ENCODE peak calls at places on chromosome 7, in ten cellular contexts. X is HCT116, Y is PC-3, D is aorta, H is OCI-LY7, U is ovary, V is RWPE1, A is thoracic aorta, T is brain microvascular endothelial cell, C is right lobe of liver. J is an unnamed sample.

GRCh38 chr7:108973075-108973474 is 403.4 kb downstream of the DNAJB9 start:
- DNase-seq in X (peak; percentile 28), Y (no peak), D (no peak), H (no peak), U (no peak), V (no peak), A (no peak), T (no peak), C (no peak), J (no peak)

GRCh38 chr7:70614237-70614984 is 517.5 kb upstream of the GALNT17 start:
- DNase-seq in X (no peak), Y (no peak), D (peak; percentile 94), H (peak; percentile 22), U (peak; percentile 45), V (no peak), A (peak; percentile 46), T (no peak), C (peak; percentile 89), J (no peak)

GRCh38 chr7:128842674-128843641 is 12.8 kb downstream of the FLNC start:
- DNase-seq in X (no peak), Y (no peak), D (peak; percentile 68), H (no peak), U (no peak), V (no peak), A (no peak), T (no peak), C (peak; percentile 43), J (peak; percentile 38)

GRCh38 chr7:100091411-100092181 is 2.8 kb downstream of the COPS6 start:
- DNase-seq in X (no peak), Y (no peak), D (no peak), H (peak; percentile 36), U (no peak), V (no peak), A (no peak), T (peak; percentile 35), C (no peak), J (no peak)

GRCh38 chr7:7183061-7183832 is 903 bp downstream of the C1GALT1 start:
- DNase-seq in X (no peak), Y (peak; percentile 34), D (peak; percentile 82), H (peak; percentile 72), U (peak; percentile 46), V (peak; percentile 53), A (no peak), T (peak; percentile 18), C (peak; percentile 84), J (peak; percentile 78)

GRCh38 chr7:29987083-29987482 is 2.5 kb downstream of the SCRN1 start:
- DNase-seq in X (no peak), Y (peak; percentile 71), D (no peak), H (peak; percentile 23), U (no peak), V (no peak), A (no peak), T (no peak), C (no peak), J (no peak)

GRCh38 chr7:38211940-38212339 is 33.9 kb downstream of the STARD3NL start:
- DNase-seq in X (no peak), Y (no peak), D (no peak), H (no peak), U (no peak), V (no peak), A (no peak), T (no peak), C (no peak), J (no peak)

GRCh38 chr7:155947051-155947450 is 134.8 kb upstream of the SHH start:
- DNase-seq in X (no peak), Y (peak; percentile 85), D (no peak), H (no peak), U (no peak), V (no peak), A (no peak), T (peak; percentile 24), C (no peak), J (no peak)

GRCh38 chr7:76505168-76506080 is 4.9 kb upstream of the UPK3B start:
- DNase-seq in X (no peak), Y (no peak), D (no peak), H (no peak), U (no peak), V (no peak), A (no peak), T (no peak), C (no peak), J (no peak)

GRCh38 chr7:132730126-132730525 is 153.9 kb upstream of the PLXNA4 start:
- DNase-seq in X (no peak), Y (no peak), D (no peak), H (no peak), U (no peak), V (no peak), A (no peak), T (no peak), C (no peak), J (no peak)

GRCh38 chr7:47484923-47485639 is 96.8 kb downstream of the TNS3 start:
- DNase-seq in X (no peak), Y (no peak), D (peak; percentile 65), H (no peak), U (no peak), V (no peak), A (no peak), T (no peak), C (no peak), J (no peak)

GRCh38 chr7:710161-710560 is 16.3 kb upstream of the DNAAF5 start:
- DNase-seq in X (no peak), Y (no peak), D (peak; percentile 40), H (no peak), U (peak; percentile 9), V (no peak), A (no peak), T (no peak), C (no peak), J (peak; percentile 34)

GRCh38 chr7:36389371-36390198 is at the start of gene ANLN:
- DNase-seq in X (peak; percentile 95), Y (peak; percentile 94), D (peak; percentile 97), H (peak; percentile 92), U (peak; percentile 96), V (peak; percentile 98), A (peak; percentile 74), T (peak; percentile 90), C (peak; percentile 94), J (peak; percentile 96)

GRCh38 chr7:36393826-36394225 is 4.2 kb downstream of the ANLN start:
- DNase-seq in X (no peak), Y (no peak), D (no peak), H (peak; percentile 15), U (no peak), V (no peak), A (no peak), T (peak; percentile 17), C (no peak), J (no peak)

GRCh38 chr7:36388423-36388822 is 1.2 kb upstream of the ANLN start:
- DNase-seq in X (no peak), Y (no peak), D (no peak), H (no peak), U (no peak), V (peak; percentile 29), A (no peak), T (no peak), C (no peak), J (no peak)

GRCh38 chr7:36390199-36391090 is 783 bp downstream of the ANLN start:
- DNase-seq in X (peak; percentile 56), Y (peak; percentile 92), D (peak; percentile 91), H (peak; percentile 63), U (peak; percentile 50), V (peak; percentile 93), A (no peak), T (peak; percentile 87), C (peak; percentile 70), J (peak; percentile 81)

GRCh38 chr7:36391436-36392198 is 2.0 kb downstream of the ANLN start:
- DNase-seq in X (no peak), Y (peak; percentile 47), D (no peak), H (peak; percentile 40), U (no peak), V (no peak), A (no peak), T (no peak), C (no peak), J (no peak)
- H3K27ac ChIP-seq in X (no peak overlapping the region), Y (peak overlapping the region; percentile 96), D (no peak overlapping the region), H (peak overlapping the region; percentile 82), U (no peak overlapping the region), V (no peak overlapping the region), A (no peak overlapping the region), T (peak overlapping the region; percentile 93), C (no peak overlapping the region), J (no peak overlapping the region)

DNA sequence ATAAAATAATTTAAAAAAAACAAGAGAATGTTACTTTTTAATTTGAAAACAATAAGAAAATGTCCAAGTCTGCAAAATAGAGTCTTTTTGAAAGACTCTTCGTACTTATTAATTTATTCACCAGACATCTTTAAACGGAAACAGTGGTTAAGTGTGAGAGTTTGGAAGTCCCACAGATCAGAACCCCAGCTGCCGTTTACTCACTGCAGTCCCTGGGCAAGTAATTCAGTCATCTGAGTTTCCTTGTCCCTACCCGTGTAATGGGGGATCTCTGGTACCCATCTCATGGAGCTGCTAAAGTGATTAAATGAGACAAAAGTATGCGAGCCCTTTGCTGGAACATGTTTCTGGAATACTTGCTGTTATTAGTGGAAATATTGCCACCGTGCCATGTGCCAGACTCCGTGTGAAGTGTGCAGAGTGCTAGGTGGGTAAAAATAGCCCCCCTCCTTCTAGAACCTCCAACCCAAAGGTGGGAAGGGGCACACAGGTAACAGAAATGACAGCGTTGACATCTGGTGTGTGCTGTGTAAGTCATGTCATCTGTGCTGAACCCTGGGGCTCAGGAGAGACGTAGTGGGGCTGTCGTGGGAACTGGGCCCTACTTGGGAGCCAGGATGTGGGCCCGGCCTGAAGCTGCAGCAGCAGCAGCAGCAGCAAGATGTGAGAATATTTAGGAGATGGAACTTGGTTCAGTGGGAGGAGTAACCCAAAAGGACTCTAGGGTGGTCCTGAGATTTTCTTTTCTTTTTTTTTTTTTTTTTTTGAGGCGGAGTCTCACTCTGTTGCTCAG is 140.5 kb downstream of the CUX1 start:
- DNase-seq in X (no peak), Y (no peak), D (no peak), H (peak; percentile 54), U (no peak), V (no peak), A (no peak), T (no peak), C (no peak), J (no peak)
- H3K27ac ChIP-seq in X (no peak overlapping the region), Y (no peak overlapping the region), D (no peak overlapping the region), H (peak overlapping the region; percentile 54), U (no peak overlapping the region), V (peak overlapping the region; percentile 27), A (no peak overlapping the region), T (no peak overlapping the region), C (no peak overlapping the region), J (no peak overlapping the region)

GRCh38 chr7:158910254-158911053 is 54.1 kb downstream of the DYNC2I1 start:
- DNase-seq in X (no peak), Y (no peak), D (no peak), H (no peak), U (no peak), V (no peak), A (no peak), T (no peak), C (no peak), J (peak; percentile 51)
- H3K27ac ChIP-seq in X (no peak overlapping the region), Y (no peak overlapping the region), D (no peak overlapping the region), H (no peak overlapping the region), U (no peak overlapping the region), V (peak overlapping the region; percentile 11), A (no peak overlapping the region), T (no peak overlapping the region), C (no peak overlapping the region), J (no peak overlapping the region)

DNA sequence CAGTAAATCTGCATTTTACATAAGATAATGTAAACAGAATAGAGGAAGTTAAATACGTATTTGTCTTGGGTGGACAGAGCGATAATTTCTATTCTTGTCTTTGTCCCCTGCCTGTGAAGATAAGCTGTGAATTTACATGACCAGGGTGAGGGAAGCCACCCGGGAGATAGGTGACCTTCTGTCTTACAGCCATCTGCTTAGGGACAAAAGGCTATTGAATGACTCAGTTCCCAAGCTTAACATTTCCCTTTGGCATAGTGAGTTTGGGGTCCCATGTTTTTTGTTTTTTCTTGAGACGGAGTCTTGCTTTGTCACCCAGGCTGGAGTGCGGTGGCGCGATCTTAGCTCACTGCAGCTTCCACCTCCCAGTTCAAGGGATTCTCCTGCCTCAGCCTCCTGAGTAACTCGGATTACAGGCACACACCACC is 88.7 kb upstream of the KCTD7 start:
- DNase-seq in X (no peak), Y (no peak), D (no peak), H (no peak), U (no peak), V (no peak), A (no peak), T (no peak), C (no peak), J (no peak)
- H3K27ac ChIP-seq in X (no peak overlapping the region), Y (no peak overlapping the region), D (no peak overlapping the region), H (no peak overlapping the region), U (no peak overlapping the region), V (peak overlapping the region; percentile 5), A (no peak overlapping the region), T (no peak overlapping the region), C (no peak overlapping the region), J (no peak overlapping the region)

J was measured in lower lobe of right lung.